ENCODE peak calls at places on chromosomes 1 and 21, in five cellular contexts. I is BE2C, Z is ovary, B is body of pancreas, J is cardiac muscle cell. R is an unnamed sample. For H3K4me1, the result is how much of the 10 kb centered on the place peaks cover.

GRCh38 chr1:77671836-77672235 is 10.6 kb downstream of the ZZZ3 start:
- DNase-seq in I (no peak), Z (no peak), B (no peak), J (peak), R (no peak)

GRCh38 chr21:15433091-15433490 is 296.7 kb upstream of the USP25 start:
- DNase-seq in I (no peak), Z (no peak), B (no peak), J (no peak), R (no peak)

GRCh38 chr1:168422203-168422848 is 121.5 kb downstream of the XCL2 start:
- DNase-seq in I (no peak), Z (no peak), B (no peak), J (peak), R (no peak)

GRCh38 chr1:18670267-18670910 is 39.7 kb downstream of the PAX7 start:
- DNase-seq in I (peak), Z (no peak), B (no peak), J (no peak), R (no peak)

GRCh38 chr21:45618846-45619485 is 24.6 kb upstream of the PCBP3 start:
- DNase-seq in I (peak), Z (no peak), B (no peak), J (no peak), R (no peak)

GRCh38 chr21:36502365-36502764 is 22.4 kb upstream of the CLDN14 start:
- DNase-seq in I (no peak), Z (no peak), B (no peak), J (no peak), R (no peak)

GRCh38 chr1:50423670-50424000 is 392 bp upstream of the DMRTA2 start:
- DNase-seq in I (no peak), Z (no peak), B (no peak), J (peak), R (no peak)

GRCh38 chr1:231419738-231420298 is 2.3 kb downstream of the EGLN1 start:
- DNase-seq in I (no peak), Z (no peak), B (no peak), J (peak), R (no peak)

GRCh38 chr1:223540485-223541106 is 124.9 kb downstream of the CAPN8 start:
- DNase-seq in I (no peak), Z (no peak), B (peak), J (no peak), R (no peak)

GRCh38 chr1:100538935-100539835 is 1.2 kb downstream of the GPR88 start:
- DNase-seq in I (peak), Z (no peak), B (peak), J (no peak), R (peak)

GRCh38 chr1:183069562-183070216 is 46.5 kb downstream of the LAMC1 start:
- DNase-seq in I (no peak), Z (no peak), B (peak), J (no peak), R (no peak)

GRCh38 chr1:89794406-89794805 is 26.4 kb upstream of the LRRC8D start:
- DNase-seq in I (no peak), Z (no peak), B (no peak), J (peak), R (no peak)

GRCh38 chr1:236081546-236082227 is 16.8 kb upstream of the NID1 start:
- DNase-seq in I (no peak), Z (no peak), B (no peak), J (no peak), R (no peak)

GRCh38 chr1:165512817-165513216 is 31.0 kb upstream of the LRRC52 start:
- DNase-seq in I (no peak), Z (no peak), B (no peak), J (no peak), R (no peak)

GRCh38 chr1:243582321-243582720 is 267.7 kb downstream of the AKT3 start:
- DNase-seq in I (no peak), Z (no peak), B (no peak), J (peak), R (no peak)

GRCh38 chr21:34881421-34881820 is 167.7 kb downstream of the RUNX1 start:
- DNase-seq in I (no peak), Z (no peak), B (no peak), J (peak), R (no peak)

GRCh38 chr1:218865591-218865990 is 308.1 kb upstream of the LYPLAL1 start:
- DNase-seq in I (no peak), Z (no peak), B (peak), J (peak), R (no peak)

GRCh38 chr1:80509965-80510522 is 1290.7 kb upstream of the ADGRL2 start:
- DNase-seq in I (no peak), Z (no peak), B (no peak), J (no peak), R (no peak)

GRCh38 chr1:172727956-172728603 is 69.2 kb downstream of the FASLG start:
- DNase-seq in I (peak), Z (no peak), B (no peak), J (no peak), R (no peak)

GRCh38 chr1:150168960-150169565 is 19.3 kb downstream of the PLEKHO1 start:
- DNase-seq in I (peak), Z (peak), B (peak), J (peak), R (peak)

GRCh38 chr1:89987170-89987819 is 7.6 kb upstream of the ZNF326 start:
- DNase-seq in I (peak), Z (peak), B (peak), J (peak), R (no peak)

GRCh38 chr1:3681231-3681897 is 29.0 kb downstream of the TP73 start:
- DNase-seq in I (no peak), Z (no peak), B (no peak), J (no peak), R (no peak)

GRCh38 chr1:15248238-15248637 is 1.2 kb downstream of the FHAD1 start:
- DNase-seq in I (no peak), Z (no peak), B (no peak), J (no peak), R (no peak)

GRCh38 chr1:241311056-241311746 is 45.8 kb downstream of the RGS7 start:
- DNase-seq in I (no peak), Z (no peak), B (no peak), J (no peak), R (no peak)

GRCh38 chr1:101337968-101338367 is 101.1 kb downstream of the S1PR1 start:
- DNase-seq in I (no peak), Z (no peak), B (no peak), J (no peak), R (no peak)

GRCh38 chr1:47755368-47755990 is 241.7 kb downstream of the TRABD2B start:
- DNase-seq in I (peak), Z (no peak), B (peak), J (peak), R (no peak)

GRCh38 chr1:59015708-59016107 is 231.9 kb upstream of the JUN start:
- DNase-seq in I (no peak), Z (no peak), B (no peak), J (peak), R (no peak)

GRCh38 chr1:201759194-201759814 is 69.7 kb upstream of the IPO9 start:
- DNase-seq in I (no peak), Z (no peak), B (no peak), J (peak), R (no peak)

GRCh38 chr1:51976831-51977602 is 13.5 kb downstream of the RAB3B start:
- DNase-seq in I (no peak), Z (no peak), B (no peak), J (no peak), R (no peak)

GRCh38 chr1:219416598-219417238 is 196.2 kb downstream of the ZC3H11B start:
- DNase-seq in I (peak), Z (peak), B (peak), J (peak), R (peak)

GRCh38 chr1:76291186-76291585 is 216.6 kb downstream of the ST6GALNAC3 start:
- DNase-seq in I (no peak), Z (no peak), B (no peak), J (no peak), R (no peak)

GRCh38 chr1:76293831-76294230 is 219.3 kb downstream of the ST6GALNAC3 start:
- DNase-seq in I (no peak), Z (no peak), B (no peak), J (no peak), R (no peak)

GRCh38 chr1:76289692-76290091 is 215.1 kb downstream of the ST6GALNAC3 start:
- DNase-seq in I (no peak), Z (no peak), B (no peak), J (no peak), R (no peak)

GRCh38 chr1:76292418-76293184 is 218.1 kb downstream of the ST6GALNAC3 start:
- DNase-seq in I (no peak), Z (no peak), B (no peak), J (no peak), R (no peak)

DNA sequence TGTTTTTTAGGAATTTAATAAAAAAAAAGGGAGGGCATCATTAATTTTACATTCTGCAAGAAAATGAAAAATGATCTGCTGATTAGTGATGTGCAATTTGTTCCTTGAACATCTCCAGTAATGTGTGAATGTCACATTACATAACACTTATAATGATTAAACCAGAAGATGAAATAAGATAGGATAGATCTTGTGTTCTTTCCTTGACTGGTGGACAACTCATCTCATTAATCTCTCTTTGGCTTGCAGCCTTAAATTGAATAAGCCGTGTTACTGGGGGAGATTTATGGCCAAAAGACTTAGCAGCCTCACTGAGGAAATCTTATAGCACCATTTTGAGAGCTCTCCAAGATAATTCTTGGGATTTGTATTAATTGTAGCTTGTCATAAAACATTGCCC is 217.2 kb downstream of the ST6GALNAC3 start:
- DNase-seq in I (no peak), Z (no peak), B (no peak), J (no peak), R (no peak)
- H3K4me1 ChIP-seq in I (under half), Z (under half), B (under half), J (under half), R (under half)

DNA sequence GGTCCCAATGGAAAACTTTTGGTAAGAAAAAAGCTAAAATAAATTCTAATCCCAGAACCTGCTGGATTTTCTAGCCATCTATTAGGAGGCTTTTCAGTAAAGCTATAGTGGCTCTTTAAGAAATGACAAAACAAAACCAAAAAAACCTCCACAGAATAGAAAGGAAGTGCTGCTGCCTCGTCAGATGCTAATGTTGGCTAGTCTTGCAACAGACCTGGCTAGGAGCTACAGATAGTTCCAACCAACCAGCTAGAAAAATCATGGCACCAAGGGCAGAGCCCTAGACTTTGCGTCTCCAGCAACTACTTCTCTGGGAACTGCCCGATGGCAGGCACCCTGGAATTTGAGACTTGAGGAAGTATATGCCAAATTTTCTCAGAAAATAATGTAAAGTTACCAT is 7.6 kb downstream of the CD101 start:
- DNase-seq in I (no peak), Z (no peak), B (no peak), J (peak), R (no peak)
- H3K4me3 ChIP-seq in I (no peak), Z (no peak), B (no peak), J (no peak), R (no peak)

GRCh38 chr1:34549199-34549598 is 205.6 kb upstream of the GJB5 start:
- DNase-seq in I (peak), Z (no peak), B (peak), J (no peak), R (no peak)
- TF ChIP-seq CTCF in I (peak), Z (no peak), B (no peak), J (no peak), R (no peak)

GRCh38 chr1:54857066-54857660 is 29.8 kb downstream of the DHCR24 start:
- DNase-seq in I (no peak), Z (no peak), B (no peak), J (peak), R (no peak)

GRCh38 chr1:54853793-54854370 is 33.1 kb downstream of the DHCR24 start:
- DNase-seq in I (no peak), Z (no peak), B (no peak), J (no peak), R (no peak)

GRCh38 chr1:54853096-54853792 is 33.8 kb downstream of the DHCR24 start:
- DNase-seq in I (no peak), Z (no peak), B (no peak), J (no peak), R (no peak)

GRCh38 chr1:54851928-54852524 is 35.0 kb downstream of the DHCR24 start:
- DNase-seq in I (no peak), Z (no peak), B (no peak), J (no peak), R (no peak)

GRCh38 chr1:54854376-54855020 is 32.5 kb downstream of the DHCR24 start:
- DNase-seq in I (no peak), Z (no peak), B (no peak), J (no peak), R (no peak)
- H3K4me1 ChIP-seq in I (under half), Z (under half), B (under half), J (under half), R (under half)

GRCh38 chr1:163196449-163196787 is 6.3 kb downstream of the RGS5 start:
- DNase-seq in I (no peak), Z (no peak), B (no peak), J (peak), R (no peak)
- H3K4me3 ChIP-seq in I (peak), Z (no peak), B (no peak), J (no peak), R (no peak)

DNA sequence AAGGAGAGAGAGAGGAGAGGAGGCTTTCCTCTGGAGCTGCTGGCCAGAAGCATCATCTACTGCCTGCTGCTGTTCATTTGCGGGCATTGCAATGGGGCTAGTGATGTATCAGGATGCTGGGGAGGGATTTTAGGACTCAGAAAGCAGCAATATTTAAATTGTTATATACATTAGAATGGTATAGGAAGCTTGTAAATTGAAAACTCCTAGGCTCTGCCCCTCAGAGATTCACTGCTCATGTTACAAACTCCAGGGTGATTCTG is 141.9 kb downstream of the ZNF648 start:
- DNase-seq in I (no peak), Z (no peak), B (no peak), J (no peak), R (no peak)
- TF ChIP-seq CTCF in I (no peak), Z (no peak), B (no peak), J (no peak), R (no peak)

GRCh38 chr1:8348777-8349472 is 31.0 kb downstream of the SLC45A1 start:
- DNase-seq in I (peak), Z (peak), B (peak), J (peak), R (peak)
- H3K4me1 ChIP-seq in I (under half), Z (under half), B (under half), J (under half), R (under half)

R was measured in psoas muscle.